ENCODE peak calls at places on chromosomes 16 and 17, in five cellular contexts. S is gastrocnemius medialis, Q is cardiac muscle cell, K is neural progenitor cell, Z is astrocyte of the spinal cord. C is an unnamed sample.

GRCh38 chr16:85687651-85688471 is 893 bp downstream of the GINS2 start:
- DNase-seq in S (no peak), Q (no peak), K (no peak), Z (no peak), C (no peak)

GRCh38 chr16:87464691-87465300 is 28.0 kb downstream of the ZCCHC14 start:
- DNase-seq in S (peak; percentile 74), Q (peak; percentile 94), K (no peak), Z (peak; percentile 91), C (peak; percentile 60)

GRCh38 chr16:35252356-35252936 is 1793.0 kb downstream of the TP53TG3F start:
- DNase-seq in S (no peak), Q (peak; percentile 0), K (no peak), Z (peak; percentile 0), C (no peak)

GRCh38 chr17:35889241-35889640 is 9.1 kb upstream of the CCL5 start:
- DNase-seq in S (no peak), Q (no peak), K (no peak), Z (no peak), C (no peak)

GRCh38 chr16:88784074-88784855 is 755 bp downstream of the PIEZO1 start:
- DNase-seq in S (no peak), Q (peak; percentile 88), K (peak; percentile 86), Z (peak; percentile 72), C (peak; percentile 79)

GRCh38 chr17:41695134-41695661 is 6.5 kb downstream of the EIF1 start:
- DNase-seq in S (no peak), Q (no peak), K (no peak), Z (no peak), C (no peak)

GRCh38 chr16:27214084-27214961 is 11.0 kb downstream of the KDM8 start:
- DNase-seq in S (no peak), Q (no peak), K (no peak), Z (no peak), C (no peak)

GRCh38 chr16:31376705-31377104 is 16.4 kb upstream of the ITGAD start:
- DNase-seq in S (no peak), Q (no peak), K (no peak), Z (no peak), C (no peak)

GRCh38 chr17:38464251-38464722 is 36.0 kb downstream of the ARHGAP23 start:
- DNase-seq in S (peak; percentile 65), Q (no peak), K (no peak), Z (peak; percentile 29), C (peak; percentile 73)

GRCh38 chr17:61122356-61122913 is 277.2 kb upstream of the TBX2 start:
- DNase-seq in S (no peak), Q (no peak), K (no peak), Z (no peak), C (no peak)

GRCh38 chr16:51391798-51392511 is 240.9 kb upstream of the SALL1 start:
- DNase-seq in S (no peak), Q (no peak), K (peak; percentile 78), Z (no peak), C (no peak)

GRCh38 chr17:15886804-15887203 is 58.1 kb upstream of the ADORA2B start:
- DNase-seq in S (no peak), Q (no peak), K (no peak), Z (no peak), C (no peak)

GRCh38 chr16:65532218-65532617 is 410.4 kb upstream of the CDH11 start:
- DNase-seq in S (no peak), Q (no peak), K (peak; percentile 16), Z (no peak), C (no peak)

GRCh38 chr16:11224096-11224893 is 31.7 kb downstream of the SOCS1 start:
- DNase-seq in S (peak; percentile 93), Q (no peak), K (peak; percentile 41), Z (no peak), C (peak; percentile 23)

GRCh38 chr17:58083491-58084316 is 485 bp downstream of the DYNLL2 start:
- DNase-seq in S (peak; percentile 74), Q (peak; percentile 55), K (peak; percentile 40), Z (peak; percentile 42), C (peak; percentile 77)
- TF ChIP-seq CTCF in S (no peak), Q (no peak), K (no peak), Z (no peak), C (no peak)

GRCh38 chr16:56635441-56635967 is 3.0 kb upstream of the MT1A start:
- DNase-seq in S (no peak), Q (no peak), K (no peak), Z (no peak), C (no peak)

GRCh38 chr16:56636616-56637413 is 1.7 kb upstream of the MT1A start:
- DNase-seq in S (no peak), Q (no peak), K (no peak), Z (no peak), C (no peak)

GRCh38 chr16:56640076-56640475 is 1.6 kb downstream of the MT1A start:
- DNase-seq in S (no peak), Q (no peak), K (no peak), Z (no peak), C (no peak)

GRCh38 chr16:56639045-56639444 is 579 bp downstream of the MT1A start:
- DNase-seq in S (no peak), Q (no peak), K (no peak), Z (no peak), C (no peak)

GRCh38 chr16:56637814-56638750 is at the start of gene MT1A:
- DNase-seq in S (peak; percentile 68), Q (peak; percentile 65), K (peak; percentile 80), Z (peak; percentile 30), C (peak; percentile 88)
- H3K4me3 ChIP-seq in S (peak within 1 kb of the TSS; percentile 50), Q (peak within 1 kb of the TSS; percentile 36), K (peak within 1 kb of the TSS; percentile 46), Z (peak within 1 kb of the TSS; percentile 51), C (peak within 1 kb of the TSS; percentile 63)

GRCh38 chr16:56737539-56737938 is 7.6 kb downstream of the NUP93 start:
- DNase-seq in S (no peak), Q (no peak), K (no peak), Z (no peak), C (no peak)
- TF ChIP-seq CTCF in S (no peak), Q (no peak), K (no peak), Z (no peak), C (no peak)

DNA sequence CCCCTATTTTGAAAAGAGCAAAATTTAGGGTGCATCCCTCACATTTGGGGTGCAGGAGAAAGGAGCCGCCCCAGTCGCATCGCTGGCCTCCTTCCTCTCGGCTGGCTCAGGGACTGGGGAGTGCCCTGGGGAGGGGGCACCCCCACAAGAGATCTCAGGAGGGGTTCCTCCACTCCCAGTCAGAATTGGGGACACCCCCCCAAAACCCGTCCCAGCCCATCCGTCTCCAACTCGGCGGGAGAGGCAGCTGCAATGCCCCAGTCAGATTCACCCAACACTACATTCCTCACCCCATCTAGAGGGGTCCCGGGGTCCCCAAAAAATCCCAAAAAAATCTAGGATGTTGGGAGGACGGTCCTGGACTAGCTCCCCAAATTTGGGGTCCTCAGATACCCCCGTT is 3.4 kb upstream of the BCL6B start:
- DNase-seq in S (no peak), Q (no peak), K (no peak), Z (no peak), C (no peak)
- H3K4me3 ChIP-seq in S (peak overlapping the region; percentile 64), Q (no peak overlapping the region), K (peak overlapping the region; percentile 10), Z (no peak overlapping the region), C (peak overlapping the region; percentile 80)

DNA sequence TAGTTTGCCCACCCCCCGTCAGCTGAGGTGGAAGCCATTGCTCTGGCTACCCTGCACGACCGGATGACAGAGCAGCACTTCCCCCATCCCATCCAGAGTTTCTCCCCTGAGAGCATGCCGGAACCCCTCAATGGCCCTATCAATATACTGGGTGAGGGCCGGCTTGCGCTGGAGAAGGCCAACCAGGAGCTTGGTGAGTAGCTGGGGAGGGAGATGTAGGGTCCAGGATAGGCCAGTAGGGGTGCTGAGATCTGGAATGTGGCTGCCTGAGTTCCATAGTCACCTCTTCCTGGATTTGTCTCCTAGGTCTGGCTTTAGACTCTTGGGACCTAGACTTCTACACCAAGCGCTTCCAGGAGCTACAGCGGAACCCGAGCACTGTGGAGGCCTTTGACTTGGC is 6.4 kb downstream of the PFAS start:
- DNase-seq in S (no peak), Q (no peak), K (no peak), Z (no peak), C (no peak)
- TF ChIP-seq CTCF in S (no peak), Q (peak; percentile 14), K (no peak), Z (peak; percentile 3), C (no peak)

DNA sequence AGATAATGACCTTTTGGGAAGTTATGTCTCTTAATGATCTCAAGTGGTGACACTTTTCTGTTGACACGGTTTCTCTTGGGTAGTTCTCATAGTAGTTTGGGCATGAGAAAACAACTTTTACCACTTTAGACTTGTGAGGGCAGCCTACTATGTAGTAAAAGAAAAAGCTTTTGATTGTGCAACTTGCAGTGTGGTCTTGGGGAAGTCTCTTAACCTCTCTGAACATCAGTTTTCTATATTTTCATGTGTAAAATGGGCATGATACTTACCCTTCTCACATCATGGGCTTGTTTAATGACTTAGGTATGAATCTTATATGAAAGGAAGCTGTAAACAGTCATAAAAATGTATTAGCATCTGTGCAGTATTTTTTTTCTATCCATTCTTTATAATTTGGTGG is 11.2 kb downstream of the NF1 start:
- DNase-seq in S (no peak), Q (no peak), K (no peak), Z (no peak), C (no peak)
- H3K4me3 ChIP-seq in S (no peak overlapping the region), Q (no peak overlapping the region), K (no peak overlapping the region), Z (no peak overlapping the region), C (no peak overlapping the region)

GRCh38 chr17:81231766-81232581 is 6.9 kb downstream of the TEPSIN start:
- DNase-seq in S (no peak), Q (no peak), K (no peak), Z (no peak), C (no peak)

GRCh38 chr17:81231121-81231645 is 7.7 kb downstream of the TEPSIN start:
- DNase-seq in S (no peak), Q (no peak), K (no peak), Z (no peak), C (no peak)

GRCh38 chr17:81228834-81229665 is 6.3 kb upstream of the CEP131 start:
- DNase-seq in S (no peak), Q (no peak), K (no peak), Z (no peak), C (no peak)

GRCh38 chr17:81229666-81229920 is 6.8 kb upstream of the CEP131 start:
- DNase-seq in S (no peak), Q (no peak), K (no peak), Z (no peak), C (no peak)

DNA sequence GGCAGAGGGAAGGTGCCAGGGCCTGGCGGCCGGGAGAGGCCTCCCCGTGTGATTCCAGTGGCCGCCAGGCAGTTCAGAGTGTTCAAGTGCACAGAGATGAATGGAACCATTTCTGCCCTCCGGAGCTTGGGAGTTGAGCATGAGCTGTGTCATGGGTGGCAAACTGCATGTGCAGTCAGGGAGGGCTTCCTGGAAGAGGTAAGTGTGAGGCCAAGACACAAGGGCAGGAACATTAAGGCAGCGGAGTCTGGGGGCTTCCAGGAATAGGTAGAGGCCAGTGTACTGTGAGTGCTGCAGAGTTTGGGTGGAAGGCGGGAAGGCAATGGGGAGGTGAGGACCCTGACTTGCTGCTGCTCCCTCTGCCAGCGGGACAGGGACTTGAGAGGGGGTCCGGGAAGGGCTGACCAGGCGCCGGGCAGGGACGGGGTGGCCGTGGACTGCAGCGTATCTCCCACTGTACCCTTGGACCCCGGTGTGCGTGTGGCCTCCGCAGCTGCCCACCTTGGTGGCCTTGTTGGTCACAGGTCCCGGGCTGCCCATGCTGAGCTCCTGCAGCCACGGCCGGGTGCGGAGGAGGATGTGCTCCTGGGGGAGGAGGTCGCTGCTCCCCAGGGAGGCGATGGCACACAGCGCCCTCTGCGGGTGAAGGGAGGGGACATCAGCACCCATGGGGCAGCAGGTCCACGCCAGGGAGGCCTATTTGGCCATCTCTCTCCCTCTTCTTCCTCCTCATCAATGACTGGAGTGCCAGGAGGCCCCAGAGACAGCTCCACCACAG is 7.5 kb upstream of the CEP131 start:
- DNase-seq in S (no peak), Q (no peak), K (no peak), Z (no peak), C (no peak)
- TF ChIP-seq CTCF in S (no peak), Q (peak; percentile 32), K (peak; percentile 37), Z (peak; percentile 41), C (peak; percentile 12)

C was measured in heart right ventricle.